ENCODE peak calls at places on chromosomes 11 and 22, in nine cellular contexts. B is adrenal gland, Q is IMR-90, A is heart left ventricle, C is suprapubic skin, D is transverse colon, J is ovary, Y is stomach, R is uterus. S is an unnamed sample. For H3K27me3, the result is how much of the 10 kb centered on the place peaks cover.

GRCh38 chr22:43148581-43148980 is 2.8 kb upstream of the TSPO start:
- DNase-seq in B (no peak), R (no peak), J (no peak), A (no peak), C (no peak), Y (no peak), D (peak), Q (no peak), S (no peak)

GRCh38 chr11:7592706-7593105 is 78.9 kb downstream of the PPFIBP2 start:
- DNase-seq in Y (peak), C (peak), J (no peak), R (no peak), B (peak), D (no peak), Q (peak), A (peak), S (peak)

GRCh38 chr11:112227002-112227401 is 774 bp downstream of the PTS start:
- DNase-seq in A (no peak), Y (no peak), C (no peak), B (no peak), J (no peak), Q (peak), D (no peak), R (no peak), S (no peak)

GRCh38 chr11:80519591-80520258 is 1078.9 kb upstream of the TENM4 start:
- DNase-seq in Q (no peak), D (no peak), Y (no peak), B (no peak), R (no peak), A (no peak), C (no peak), J (no peak), S (no peak)

GRCh38 chr11:8070417-8071101 is 10.5 kb upstream of the TUB start:
- DNase-seq in D (no peak), J (no peak), Q (peak), A (no peak), Y (no peak), B (peak), C (peak), R (peak), S (no peak)

GRCh38 chr11:15940462-15941205 is 415.7 kb downstream of the SOX6 start:
- DNase-seq in Q (no peak), D (no peak), A (no peak), J (no peak), B (no peak), C (no peak), Y (no peak), R (no peak), S (no peak)

GRCh38 chr11:77580712-77581337 is 8.9 kb upstream of the AQP11 start:
- DNase-seq in J (no peak), R (no peak), D (no peak), Y (no peak), B (no peak), Q (peak), A (no peak), C (no peak), S (no peak)

GRCh38 chr22:50584106-50585096 is 1.8 kb upstream of the CHKB start:
- DNase-seq in Y (no peak), B (no peak), J (no peak), Q (no peak), R (no peak), A (peak), D (no peak), C (peak), S (no peak)

GRCh38 chr11:86537541-86538222 is 134.7 kb downstream of the ME3 start:
- DNase-seq in B (no peak), Q (no peak), J (no peak), Y (no peak), C (no peak), D (no peak), R (no peak), A (no peak), S (no peak)

GRCh38 chr11:118907749-118908106 is 18.0 kb downstream of the BCL9L start:
- DNase-seq in Y (no peak), B (no peak), D (no peak), R (no peak), J (peak), A (no peak), C (no peak), Q (no peak), S (no peak)

GRCh38 chr11:118908264-118908663 is 17.5 kb downstream of the BCL9L start:
- DNase-seq in C (no peak), A (no peak), R (no peak), B (no peak), J (peak), Y (no peak), D (no peak), Q (no peak), S (no peak)

GRCh38 chr11:118909619-118910308 is 16.0 kb downstream of the BCL9L start:
- DNase-seq in D (no peak), J (peak), C (no peak), Q (no peak), B (no peak), Y (no peak), R (no peak), A (no peak), S (no peak)

GRCh38 chr11:118910309-118911112 is 15.2 kb downstream of the BCL9L start:
- DNase-seq in D (peak), B (peak), C (peak), R (peak), Q (peak), J (peak), A (peak), Y (peak), S (peak)

DNA sequence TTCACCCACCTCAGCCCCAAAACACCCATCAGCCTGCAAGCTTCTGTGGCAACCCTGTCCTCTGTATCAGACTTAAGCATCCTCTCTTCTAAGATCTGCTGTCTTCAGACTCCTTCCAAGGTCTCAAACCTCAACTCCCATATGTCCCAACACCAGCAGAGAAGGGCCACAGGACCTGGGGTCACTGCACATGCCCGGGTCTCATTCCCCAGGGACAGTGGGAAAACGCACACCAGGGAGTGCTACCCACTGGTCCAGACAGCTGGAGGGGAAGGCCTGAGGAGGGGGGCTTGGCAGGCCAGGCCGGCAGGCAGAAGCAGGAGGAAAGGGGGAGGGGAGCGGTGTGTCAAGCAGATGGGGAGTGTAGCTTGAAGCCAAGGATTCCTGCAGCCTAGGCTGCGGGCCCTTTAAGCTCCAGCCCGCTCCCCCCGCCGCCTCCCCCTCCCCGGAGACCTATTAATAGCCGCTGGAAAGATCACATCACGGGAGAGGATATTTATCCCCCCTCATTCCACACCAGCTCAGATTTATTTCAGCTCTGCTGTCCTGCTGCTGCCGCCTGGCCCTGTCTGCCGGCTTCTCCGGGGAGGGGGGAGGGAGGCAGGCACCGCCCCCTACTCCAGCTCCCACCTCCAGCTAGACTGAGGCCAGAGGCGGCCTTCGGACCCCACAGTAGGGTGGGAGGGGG is 16.7 kb downstream of the BCL9L start:
- DNase-seq in Y (peak), J (peak), R (peak), B (peak), Q (peak), C (peak), A (peak), D (peak), S (peak)
- TF ChIP-seq POLR2A in Y (no peak), J (peak), R (peak), B (peak), Q (peak), C (peak), A (peak), D (peak), S (peak)

DNA sequence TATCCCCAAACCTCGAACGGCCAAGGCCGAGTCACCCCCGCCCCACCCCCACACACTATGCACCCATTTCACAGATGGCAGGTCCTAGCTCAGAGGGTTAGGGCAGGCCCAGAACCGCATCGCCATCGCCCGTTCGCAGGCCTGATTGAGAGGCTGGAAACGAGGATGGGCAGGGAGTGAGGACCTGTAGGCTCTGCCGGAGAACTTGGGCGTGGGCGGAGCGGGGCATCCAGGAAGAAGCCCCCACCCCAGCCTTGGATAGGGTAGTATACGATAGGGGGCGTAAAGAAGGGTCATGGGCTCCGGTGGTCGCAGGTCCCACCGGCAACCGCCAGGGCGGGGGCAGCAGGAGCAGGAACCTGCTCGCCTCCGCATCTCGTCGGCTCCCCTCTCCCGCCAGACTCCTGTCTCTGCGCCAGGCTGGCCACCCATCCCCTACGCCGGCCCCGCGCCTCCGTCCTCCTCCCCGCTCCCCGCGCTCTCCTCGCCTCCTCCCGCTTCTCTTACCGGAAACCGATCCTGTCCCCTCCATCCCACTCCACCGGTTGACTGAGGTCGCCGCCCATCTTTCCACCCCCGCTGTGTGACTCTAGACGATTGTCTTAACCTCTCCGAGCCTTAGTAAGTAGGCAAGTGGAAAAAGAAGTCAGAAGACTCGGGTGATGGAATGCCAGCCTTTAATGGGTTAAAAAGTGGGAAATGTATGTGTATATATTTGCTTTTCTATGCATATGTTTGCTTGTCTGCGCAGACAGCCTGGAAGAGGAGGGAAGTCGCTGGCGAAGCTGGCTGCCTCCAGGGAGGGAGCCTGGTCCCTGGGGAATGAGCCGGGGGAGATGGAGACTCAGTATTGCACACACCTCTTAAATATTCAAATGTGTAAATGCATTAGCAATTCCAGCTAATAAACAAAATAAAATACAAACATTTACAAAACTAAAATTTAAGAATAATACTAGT is 52.8 kb downstream of the CYTH4 start:
- DNase-seq in C (no peak), Q (no peak), J (no peak), R (no peak), Y (no peak), B (no peak), D (no peak), A (no peak), S (no peak)
- H3K4me3 ChIP-seq in C (no peak), Q (no peak), J (no peak), R (no peak), Y (peak), B (no peak), D (no peak), A (no peak), S (no peak)

GRCh38 chr11:43874738-43875137 is 5.9 kb upstream of the ALKBH3 start:
- DNase-seq in R (no peak), A (no peak), B (no peak), Y (no peak), D (no peak), J (no peak), Q (no peak), C (no peak), S (no peak)
- H3K27me3 ChIP-seq in R (under half), A (half or more), B (under half), Y (half or more), D (half or more), J (under half), Q (under half), C (half or more), S (under half)

DNA sequence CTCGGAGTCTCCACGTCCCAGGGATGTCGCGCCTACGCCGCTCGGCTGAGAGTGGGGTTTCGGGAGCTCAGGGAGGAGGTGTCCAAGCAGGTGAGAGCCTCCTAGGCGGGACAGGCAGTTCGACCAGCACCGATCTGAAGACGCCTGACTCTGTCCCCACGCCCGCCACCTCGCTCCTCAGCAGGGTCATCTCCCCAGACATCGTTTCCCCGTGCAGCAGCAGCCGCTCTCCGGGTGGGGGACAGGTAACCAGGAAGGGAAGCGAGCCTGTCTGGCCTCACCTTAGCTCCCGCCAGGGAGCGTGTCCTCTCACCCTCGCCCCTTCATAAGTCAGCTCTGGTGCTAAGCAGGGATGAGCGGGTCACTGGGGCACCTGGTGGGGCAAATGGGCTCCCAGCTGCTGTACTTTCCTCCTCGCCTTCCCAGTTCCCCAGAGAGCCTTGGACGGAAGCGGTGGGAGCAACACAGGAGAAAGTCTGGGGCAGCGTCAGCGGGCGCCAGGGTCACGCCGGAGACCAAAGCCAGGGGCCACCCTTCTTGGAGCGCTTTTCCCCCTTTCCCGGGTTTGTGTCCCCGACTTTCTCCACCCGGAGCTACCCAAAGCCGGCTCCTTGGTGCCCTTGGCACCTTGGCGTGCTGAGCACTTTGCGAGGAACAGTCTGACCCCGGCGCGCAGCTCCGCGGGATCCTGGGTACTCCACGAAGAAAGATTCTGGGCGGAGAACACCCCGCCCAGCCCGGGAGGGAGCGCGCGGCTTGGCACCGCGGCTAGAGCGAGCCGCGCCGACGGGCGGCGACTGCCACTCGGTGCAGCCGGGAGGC is 1.6 kb downstream of the SPON1 start:
- DNase-seq in D (peak), C (no peak), J (peak), Q (no peak), A (peak), Y (no peak), B (peak), R (peak), S (no peak)
- TF ChIP-seq POLR2A in D (peak), C (no peak), J (no peak), Q (no peak), A (no peak), Y (no peak), B (no peak), R (no peak), S (no peak)

GRCh38 chr22:46061124-46061410 is 84.1 kb upstream of the WNT7B start:
- DNase-seq in Q (no peak), A (no peak), Y (no peak), D (peak), C (no peak), R (no peak), B (peak), J (no peak), S (no peak)

GRCh38 chr22:46062971-46063631 is 86.1 kb upstream of the WNT7B start:
- DNase-seq in B (peak), J (peak), A (peak), D (peak), Q (no peak), R (peak), Y (peak), C (peak), S (no peak)

GRCh38 chr22:46062232-46062615 is 85.3 kb upstream of the WNT7B start:
- DNase-seq in A (no peak), R (peak), C (no peak), J (no peak), Q (no peak), Y (no peak), B (no peak), D (peak), S (peak)

GRCh38 chr22:46060292-46061123 is 83.5 kb upstream of the WNT7B start:
- DNase-seq in Y (peak), A (no peak), C (no peak), Q (no peak), R (peak), J (no peak), D (no peak), B (no peak), S (peak)

GRCh38 chr22:46061431-46062231 is 84.7 kb upstream of the WNT7B start:
- DNase-seq in J (peak), D (peak), R (peak), B (peak), Y (peak), Q (no peak), A (no peak), C (peak), S (peak)
- H3K4me3 ChIP-seq in J (no peak), D (no peak), R (no peak), B (no peak), Y (peak), Q (no peak), A (peak), C (peak), S (no peak)

GRCh38 chr11:124753207-124753606 is 1.2 kb upstream of the VSIG2 start:
- DNase-seq in J (no peak), A (no peak), D (no peak), Y (no peak), Q (no peak), B (no peak), C (no peak), R (no peak), S (no peak)

GRCh38 chr11:124754309-124754708 is 2.3 kb upstream of the VSIG2 start:
- DNase-seq in R (no peak), C (no peak), D (no peak), Y (no peak), A (no peak), J (no peak), Q (peak), B (no peak), S (no peak)

GRCh38 chr11:124753624-124754023 is 1.6 kb upstream of the VSIG2 start:
- DNase-seq in B (no peak), D (no peak), Y (no peak), A (no peak), C (no peak), Q (no peak), J (no peak), R (no peak), S (no peak)

GRCh38 chr11:124756033-124756752 is 4.1 kb upstream of the VSIG2 start:
- DNase-seq in C (no peak), D (no peak), Y (no peak), Q (no peak), B (no peak), R (no peak), A (no peak), J (no peak), S (no peak)

GRCh38 chr11:124754710-124755109 is 2.7 kb upstream of the VSIG2 start:
- DNase-seq in D (no peak), Y (no peak), B (no peak), R (no peak), Q (no peak), J (no peak), C (no peak), A (no peak), S (no peak)
- H3K27me3 ChIP-seq in D (under half), Y (half or more), B (under half), R (under half), Q (under half), J (under half), C (half or more), A (under half), S (under half)

DNA sequence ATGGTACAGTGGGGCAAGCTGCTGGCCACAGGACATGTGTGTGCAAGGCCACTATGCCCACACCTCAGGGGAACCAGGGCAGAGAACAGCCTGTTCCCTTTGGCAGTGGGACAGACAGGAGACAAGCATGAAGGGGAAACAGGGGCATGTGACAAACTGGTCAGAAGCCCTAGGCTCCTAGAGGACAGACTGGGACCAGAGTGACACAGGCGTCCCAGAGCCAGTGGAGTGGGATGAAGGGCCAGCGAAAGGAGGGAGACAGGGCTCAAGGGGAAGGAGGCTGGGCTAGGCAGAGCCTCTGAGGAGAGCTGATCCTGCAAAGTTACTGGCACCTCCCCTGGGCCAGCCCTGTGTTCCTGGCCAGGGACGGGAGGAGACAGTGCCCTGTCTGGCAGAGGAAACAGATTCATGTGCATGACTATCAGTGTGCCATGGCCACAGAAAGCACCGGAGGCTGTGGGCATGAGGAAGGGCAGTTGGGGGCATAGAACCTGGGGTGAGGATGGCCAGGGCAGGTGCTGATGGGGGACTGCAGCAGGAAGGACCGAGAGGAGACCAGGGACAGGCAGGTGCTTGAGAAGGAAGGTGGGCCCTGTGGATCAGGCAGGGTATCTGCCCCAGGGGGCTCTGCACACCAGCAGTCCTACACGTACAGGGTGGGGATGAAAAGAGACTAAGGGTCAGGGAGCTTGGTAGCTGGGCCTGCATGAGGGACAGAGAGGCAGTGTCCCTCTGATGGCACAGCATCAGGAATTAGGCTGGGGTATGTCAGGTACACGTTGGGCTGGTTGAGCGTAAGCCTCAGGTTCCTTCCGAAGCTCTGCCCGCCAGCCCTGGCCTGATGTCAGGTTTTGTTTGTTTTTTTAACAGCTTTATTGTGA is 9.8 kb downstream of the DERL3 start:
- DNase-seq in C (no peak), J (no peak), Y (no peak), D (no peak), Q (no peak), A (peak), R (no peak), B (peak), S (peak)
- TF ChIP-seq POLR2A in C (no peak), J (no peak), Y (no peak), D (no peak), Q (no peak), A (peak), R (no peak), B (no peak), S (peak)